ENCODE peak calls at places on chromosomes 12 and 14, in four cellular contexts. R, Z, G and B are unnamed samples.

GRCh38 chr12:118354903-118355302 is 17.8 kb downstream of the TAOK3 start:
- DNase-seq in R (no peak), Z (no peak), G (no peak), B (no peak)

GRCh38 chr14:21505009-21505553 is 6.1 kb downstream of the METTL3 start:
- DNase-seq in R (no peak), Z (no peak), G (no peak), B (no peak)

GRCh38 chr12:50545783-50546182 is 41.0 kb downstream of the DIP2B start:
- DNase-seq in R (no peak), Z (no peak), G (no peak), B (no peak)

GRCh38 chr12:68871899-68872298 is 61.1 kb downstream of the CPM start:
- DNase-seq in R (no peak), Z (peak; percentile 14), G (peak; percentile 17), B (no peak)

GRCh38 chr12:90120627-90121026 is 412.0 kb upstream of the ATP2B1 start:
- DNase-seq in R (no peak), Z (no peak), G (no peak), B (no peak)

GRCh38 chr14:69711065-69711464 is 55.9 kb upstream of the SRSF5 start:
- DNase-seq in R (no peak), Z (no peak), G (no peak), B (no peak)

GRCh38 chr12:87344699-87345098 is 684.5 kb downstream of the C12orf50 start:
- DNase-seq in R (no peak), Z (no peak), G (no peak), B (no peak)

GRCh38 chr14:99342906-99343305 is 70.9 kb upstream of the BCL11B start:
- DNase-seq in R (no peak), Z (no peak), G (no peak), B (no peak)

GRCh38 chr12:43858096-43858495 is 22.2 kb downstream of the TMEM117 start:
- DNase-seq in R (no peak), Z (no peak), G (no peak), B (no peak)

GRCh38 chr12:53806689-53807088 is 54.9 kb upstream of the CISTR start:
- DNase-seq in R (no peak), Z (no peak), G (no peak), B (no peak)

GRCh38 chr14:80565001-80565400 is 353.7 kb upstream of the DIO2 start:
- DNase-seq in R (no peak), Z (no peak), G (no peak), B (no peak)

GRCh38 chr14:102930753-102931579 is 8.5 kb downstream of the AMN start:
- DNase-seq in R (no peak), Z (no peak), G (peak; percentile 31), B (no peak)

GRCh38 chr12:110093631-110094311 is 30.4 kb upstream of the IFT81 start:
- DNase-seq in R (no peak), Z (no peak), G (no peak), B (no peak)

GRCh38 chr12:109307051-109307450 is 2.0 kb downstream of the FOXN4 start:
- DNase-seq in R (no peak), Z (no peak), G (no peak), B (no peak)

GRCh38 chr12:107684990-107685359 is 624 bp upstream of the PWP1 start:
- DNase-seq in R (no peak), Z (peak; percentile 36), G (peak; percentile 33), B (peak; percentile 15)

GRCh38 chr12:107200394-107200793 is 107.0 kb upstream of the CRY1 start:
- DNase-seq in R (no peak), Z (no peak), G (no peak), B (no peak)

GRCh38 chr14:68682166-68683103 is 110.4 kb downstream of the ZFP36L1 start:
- DNase-seq in R (peak; percentile 97), Z (no peak), G (peak; percentile 97), B (no peak)

GRCh38 chr12:55658635-55659391 is 22.1 kb downstream of the OR10P1 start:
- DNase-seq in R (no peak), Z (no peak), G (no peak), B (no peak)

GRCh38 chr14:60721331-60722162 is 2.6 kb downstream of the SIX4 start:
- DNase-seq in R (no peak), Z (peak; percentile 58), G (peak; percentile 82), B (peak; percentile 27)

GRCh38 chr12:57145460-57146059 is 1.9 kb downstream of the LRP1-AS start:
- DNase-seq in R (no peak), Z (no peak), G (no peak), B (no peak)

GRCh38 chr12:86526060-86526595 is 269.9 kb upstream of the MGAT4C start:
- DNase-seq in R (no peak), Z (no peak), G (no peak), B (no peak)

GRCh38 chr14:26252176-26252575 is 345.7 kb downstream of the NOVA1 start:
- DNase-seq in R (no peak), Z (no peak), G (no peak), B (no peak)

GRCh38 chr12:106284294-106285105 is 18.0 kb upstream of the TCP11L2 start:
- DNase-seq in R (no peak), Z (no peak), G (no peak), B (no peak)

GRCh38 chr12:90449611-90450010 is 505.4 kb downstream of the CCER1 start:
- DNase-seq in R (no peak), Z (no peak), G (peak; percentile 57), B (no peak)

GRCh38 chr14:22520235-22520634 is 68.8 kb downstream of the DAD1 start:
- DNase-seq in R (no peak), Z (no peak), G (peak; percentile 54), B (no peak)

GRCh38 chr14:73759183-73759713 is 45.1 kb upstream of the PNMA1 start:
- DNase-seq in R (no peak), Z (peak; percentile 67), G (peak; percentile 64), B (peak; percentile 59)

GRCh38 chr14:105026789-105027563 is 6.1 kb upstream of the CDCA4 start:
- DNase-seq in R (no peak), Z (no peak), G (no peak), B (no peak)

GRCh38 chr12:53380797-53381738 is 1.1 kb downstream of the SP1 start:
- DNase-seq in R (no peak), Z (no peak), G (peak; percentile 50), B (no peak)

GRCh38 chr12:111404362-111405148 is 1.2 kb upstream of the SH2B3 start:
- DNase-seq in R (no peak), Z (no peak), G (peak; percentile 84), B (no peak)

GRCh38 chr12:32568241-32568640 is 110.9 kb upstream of the DNM1L start:
- DNase-seq in R (peak; percentile 84), Z (no peak), G (peak; percentile 88), B (no peak)

GRCh38 chr14:89188492-89188891 is 228.5 kb downstream of the FOXN3 start:
- DNase-seq in R (no peak), Z (no peak), G (no peak), B (no peak)

GRCh38 chr12:52920937-52921336 is 16.1 kb upstream of the KRT8 start:
- DNase-seq in R (no peak), Z (no peak), G (no peak), B (no peak)

GRCh38 chr14:79166171-79166570 is 996.0 kb downstream of the NRXN3 start:
- DNase-seq in R (no peak), Z (no peak), G (peak; percentile 69), B (no peak)